ENCODE peak calls at places on chromosome 18, in eight cellular contexts. E, H, Y, Q, O, S, R and L are unnamed samples.

GRCh38 chr18:46261799-46262198 is 157.6 kb downstream of the HAUS1 start:
- DNase-seq in Q (no peak), R (no peak), E (peak), H (no peak), O (no peak), Y (no peak), S (no peak), L (no peak)

GRCh38 chr18:63265322-63265721 is 54.2 kb downstream of the BCL2 start:
- DNase-seq in R (no peak), Y (no peak), S (no peak), Q (no peak), E (no peak), O (no peak), H (no peak), L (no peak)

GRCh38 chr18:811192-812122 is 585 bp downstream of the YES1 start:
- DNase-seq in R (peak), S (peak), Y (no peak), Q (peak), O (peak), E (no peak), H (no peak), L (peak)

GRCh38 chr18:78390348-78390929 is 589.2 kb upstream of the SALL3 start:
- DNase-seq in O (no peak), S (no peak), Y (no peak), Q (no peak), R (no peak), E (no peak), H (no peak), L (no peak)

GRCh38 chr18:24601624-24602023 is 141.2 kb downstream of the HRH4 start:
- DNase-seq in S (no peak), E (no peak), O (no peak), R (no peak), Y (no peak), H (no peak), Q (no peak), L (no peak)

GRCh38 chr18:8499810-8500663 is 109.2 kb upstream of the RAB12 start:
- DNase-seq in R (no peak), Y (no peak), Q (no peak), E (no peak), S (no peak), H (no peak), O (no peak), L (no peak)

GRCh38 chr18:39188278-39188677 is 1622.7 kb upstream of the CELF4 start:
- DNase-seq in Q (no peak), H (no peak), E (no peak), R (no peak), Y (no peak), O (no peak), S (no peak), L (no peak)

GRCh38 chr18:6729247-6730091 is at the start of gene ARHGAP28:
- DNase-seq in Y (peak), R (peak), Q (peak), E (peak), H (peak), O (no peak), S (peak), L (peak)

GRCh38 chr18:51621103-51621969 is 423.9 kb upstream of the MEX3C start:
- DNase-seq in Q (no peak), H (peak), Y (peak), E (peak), R (no peak), O (no peak), S (peak), L (no peak)

GRCh38 chr18:26619350-26619749 is 71.0 kb upstream of the KCTD1 start:
- DNase-seq in Y (no peak), E (no peak), R (no peak), S (no peak), H (no peak), O (no peak), Q (no peak), L (no peak)

GRCh38 chr18:28494151-28494550 is 317.2 kb upstream of the CDH2 start:
- DNase-seq in H (no peak), Y (no peak), S (no peak), E (peak), O (no peak), Q (no peak), R (no peak), L (no peak)

GRCh38 chr18:67232406-67232805 is 284.1 kb downstream of the DSEL start:
- DNase-seq in O (no peak), H (no peak), Q (no peak), E (peak), S (peak), Y (no peak), R (no peak), L (no peak)

GRCh38 chr18:8549254-8549653 is 60.0 kb upstream of the RAB12 start:
- DNase-seq in Q (no peak), Y (no peak), S (no peak), O (no peak), E (no peak), R (no peak), H (no peak), L (no peak)

GRCh38 chr18:23258566-23259265 is 123.4 kb downstream of the CABLES1 start:
- DNase-seq in Y (no peak), O (no peak), Q (no peak), S (no peak), E (no peak), R (no peak), H (no peak), L (no peak)

GRCh38 chr18:23260932-23261590 is 125.8 kb downstream of the CABLES1 start:
- DNase-seq in O (no peak), H (no peak), E (no peak), Y (no peak), Q (no peak), S (no peak), R (no peak), L (no peak)

GRCh38 chr18:23257686-23258565 is 122.6 kb downstream of the CABLES1 start:
- DNase-seq in E (peak), Q (no peak), H (no peak), R (no peak), O (no peak), Y (no peak), S (peak), L (no peak)

GRCh38 chr18:23257153-23257552 is 121.9 kb downstream of the CABLES1 start:
- DNase-seq in S (no peak), Q (no peak), E (no peak), H (no peak), Y (no peak), R (no peak), O (no peak), L (no peak)

DNA sequence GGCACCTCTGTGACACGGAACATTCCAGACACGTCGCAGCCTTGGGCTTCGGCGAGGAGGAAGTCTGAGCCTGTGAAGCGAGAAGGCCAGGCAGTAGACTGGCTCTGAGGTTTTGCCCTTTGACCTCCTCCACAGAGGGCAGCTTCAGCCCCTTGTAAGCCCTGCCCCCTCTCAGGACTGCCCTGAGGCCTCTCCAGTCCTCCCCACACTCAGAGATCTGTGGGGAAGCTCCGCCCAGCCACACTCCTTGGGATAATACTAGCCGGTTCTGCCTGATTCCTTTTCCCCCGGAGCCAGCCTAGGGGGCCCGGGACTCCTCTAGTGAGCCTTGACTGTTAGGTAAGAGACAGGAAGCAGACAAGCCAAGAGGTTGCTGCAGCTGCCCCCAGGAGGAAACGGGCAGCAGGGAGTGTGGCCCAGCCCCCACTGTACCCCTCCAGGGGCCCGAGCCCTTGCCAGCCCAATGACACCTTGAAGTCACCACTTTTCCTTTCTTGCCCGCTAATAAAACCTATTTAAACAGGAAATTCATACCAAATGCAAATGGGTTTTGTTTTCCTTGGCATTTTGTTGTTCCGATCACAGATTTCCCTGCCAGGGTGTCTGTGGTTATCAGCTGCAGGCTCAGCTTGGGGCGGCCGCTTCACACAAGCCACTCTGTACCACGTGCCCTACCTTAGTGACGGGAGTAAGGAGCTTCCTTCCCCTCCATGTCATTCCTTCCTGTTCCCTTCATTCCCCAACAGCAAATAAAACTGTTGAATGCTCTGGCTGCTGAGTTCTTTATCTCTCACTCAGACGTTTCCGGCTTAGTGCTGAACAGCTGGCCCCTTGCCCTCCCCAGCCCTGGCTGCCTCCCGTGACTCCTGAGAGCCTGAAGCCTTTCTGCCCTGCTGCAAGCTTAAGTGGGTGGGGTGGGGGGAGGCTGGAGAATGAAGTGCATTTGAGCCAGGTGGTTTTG is 124.7 kb downstream of the CABLES1 start:
- DNase-seq in E (peak), Y (no peak), S (peak), R (peak), O (no peak), H (no peak), Q (peak), L (no peak)
- H3K27ac ChIP-seq in E (peak), Y (peak), S (peak), R (peak), O (peak), H (peak), Q (peak), L (peak)

GRCh38 chr18:10522574-10522973 is 3.3 kb upstream of the NAPG start:
- DNase-seq in Y (no peak), R (no peak), Q (no peak), S (no peak), E (no peak), O (no peak), H (no peak), L (no peak)

GRCh38 chr18:10519366-10519765 is 6.5 kb upstream of the NAPG start:
- DNase-seq in Y (no peak), H (no peak), Q (no peak), S (no peak), E (peak), O (no peak), R (no peak), L (no peak)

GRCh38 chr18:10518595-10519273 is 7.1 kb upstream of the NAPG start:
- DNase-seq in H (no peak), O (no peak), E (no peak), S (peak), Y (peak), Q (peak), R (no peak), L (no peak)

GRCh38 chr18:10523544-10523943 is 2.3 kb upstream of the NAPG start:
- DNase-seq in Y (no peak), E (no peak), R (no peak), S (no peak), O (no peak), Q (no peak), H (no peak), L (no peak)

DNA sequence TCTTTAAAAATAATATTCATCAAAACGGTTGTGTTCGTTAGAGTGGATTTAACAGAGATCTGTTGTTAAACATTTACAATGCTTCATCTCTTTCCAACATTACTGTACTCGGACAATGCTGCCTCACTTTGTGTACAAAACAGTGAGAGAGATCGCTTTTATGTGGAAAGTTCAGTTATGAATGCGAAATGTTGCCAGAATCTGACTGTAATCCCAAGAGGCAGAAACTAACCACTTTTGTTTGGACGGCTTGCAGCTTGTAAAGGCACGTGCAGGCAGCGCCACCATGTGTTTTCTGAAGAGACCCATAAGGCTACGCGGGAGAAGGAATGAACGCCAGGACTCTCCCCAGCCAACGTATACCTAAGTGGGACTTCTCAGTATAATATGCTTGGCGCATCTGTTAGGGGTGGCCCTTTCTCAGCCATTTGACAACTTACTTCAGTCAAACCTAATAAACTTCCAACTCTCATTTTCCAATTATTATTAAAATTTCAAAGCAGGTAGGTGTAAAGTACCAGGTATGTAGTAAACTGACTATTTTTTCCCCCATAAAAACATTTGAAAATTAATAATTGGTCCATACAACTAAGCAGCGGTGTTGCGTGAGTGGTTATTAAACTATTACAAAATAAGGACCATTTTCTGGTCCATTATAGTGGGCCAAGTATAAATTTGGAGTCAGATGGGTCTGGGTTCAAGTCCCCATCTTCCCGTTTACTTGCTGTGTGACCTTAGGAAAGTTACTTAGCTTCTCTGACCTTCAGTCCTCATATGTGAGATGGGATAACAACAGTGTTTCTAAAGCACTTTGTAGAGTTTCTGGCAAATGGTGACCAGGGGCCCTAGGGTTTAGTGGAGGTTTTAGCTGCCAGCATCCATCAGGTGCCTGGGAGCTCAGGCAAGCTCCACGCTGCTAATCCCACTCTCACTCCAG is 5.6 kb upstream of the NAPG start:
- DNase-seq in R (peak), E (peak), Q (peak), O (peak), S (peak), Y (peak), H (peak), L (no peak)
- H3K27ac ChIP-seq in R (no peak), E (no peak), Q (no peak), O (no peak), S (no peak), Y (no peak), H (no peak), L (no peak)

GRCh38 chr18:32355896-32356295 is 114.8 kb downstream of the GAREM1 start:
- DNase-seq in R (no peak), H (no peak), S (peak), E (peak), Y (no peak), O (no peak), Q (no peak), L (no peak)
- H3K27ac ChIP-seq in R (no peak), H (no peak), S (no peak), E (peak), Y (no peak), O (no peak), Q (no peak), L (no peak)

GRCh38 chr18:12006488-12006840 is 25.2 kb downstream of the IMPA2 start:
- DNase-seq in Q (no peak), E (no peak), H (no peak), O (no peak), R (no peak), Y (no peak), S (no peak), L (no peak)

GRCh38 chr18:12008181-12008767 is 27.0 kb downstream of the IMPA2 start:
- DNase-seq in H (no peak), R (no peak), E (no peak), Y (no peak), Q (no peak), O (no peak), S (no peak), L (no peak)

GRCh38 chr18:12003894-12004293 is 22.6 kb downstream of the IMPA2 start:
- DNase-seq in H (no peak), Q (no peak), Y (no peak), O (no peak), E (no peak), S (no peak), R (no peak), L (no peak)

GRCh38 chr18:12007063-12007462 is 25.8 kb downstream of the IMPA2 start:
- DNase-seq in R (no peak), Q (no peak), H (no peak), S (no peak), O (no peak), E (no peak), Y (no peak), L (no peak)

DNA sequence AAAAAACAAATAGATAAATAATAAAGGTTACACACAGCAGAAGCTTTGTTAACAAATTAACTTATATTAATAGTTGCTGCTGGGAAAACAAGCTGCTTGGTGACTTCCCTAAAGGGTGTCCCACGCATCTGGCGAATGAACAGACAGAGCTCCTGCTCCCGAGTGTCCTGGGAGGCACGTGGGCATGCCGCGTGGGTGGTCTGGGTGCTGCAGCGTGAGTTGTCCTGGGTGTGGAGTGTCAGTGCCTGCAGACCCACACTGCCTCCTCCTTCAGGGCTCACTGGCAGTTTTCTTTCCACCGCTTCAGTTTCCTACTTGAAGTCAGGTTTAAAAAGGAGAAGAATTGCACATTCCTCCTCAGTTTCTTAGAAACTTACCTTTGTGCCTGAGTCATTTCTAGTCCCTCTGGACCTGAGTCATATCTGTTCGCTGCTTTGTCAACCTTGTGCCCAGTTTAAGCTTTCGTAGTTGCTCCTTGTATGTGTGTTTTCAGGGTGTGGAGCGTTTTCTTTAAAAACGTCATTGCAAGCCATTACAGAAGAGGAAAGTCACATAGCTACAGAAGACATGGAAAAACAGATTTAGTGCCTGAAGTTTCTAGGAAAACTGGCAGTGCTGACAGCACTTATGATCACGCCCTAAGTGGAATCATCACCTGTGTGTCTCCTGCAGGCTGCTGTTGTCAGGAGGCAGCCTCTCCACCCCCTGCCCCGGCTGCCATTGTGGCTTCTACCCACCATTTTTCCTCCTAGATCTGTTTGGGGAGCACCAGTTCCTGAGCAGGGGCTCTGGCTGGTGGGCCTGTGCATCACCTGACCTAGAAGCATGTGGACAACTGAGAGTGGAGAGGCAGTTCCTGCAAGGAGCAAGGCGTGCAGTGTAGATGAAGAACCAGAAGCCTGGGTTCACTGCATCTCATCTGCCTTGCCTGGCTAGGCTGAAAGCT is 24.5 kb downstream of the IMPA2 start:
- DNase-seq in Q (no peak), S (no peak), O (no peak), E (no peak), H (no peak), Y (no peak), R (no peak), L (no peak)
- H3K27ac ChIP-seq in Q (no peak), S (no peak), O (no peak), E (no peak), H (no peak), Y (no peak), R (no peak), L (peak)

DNA sequence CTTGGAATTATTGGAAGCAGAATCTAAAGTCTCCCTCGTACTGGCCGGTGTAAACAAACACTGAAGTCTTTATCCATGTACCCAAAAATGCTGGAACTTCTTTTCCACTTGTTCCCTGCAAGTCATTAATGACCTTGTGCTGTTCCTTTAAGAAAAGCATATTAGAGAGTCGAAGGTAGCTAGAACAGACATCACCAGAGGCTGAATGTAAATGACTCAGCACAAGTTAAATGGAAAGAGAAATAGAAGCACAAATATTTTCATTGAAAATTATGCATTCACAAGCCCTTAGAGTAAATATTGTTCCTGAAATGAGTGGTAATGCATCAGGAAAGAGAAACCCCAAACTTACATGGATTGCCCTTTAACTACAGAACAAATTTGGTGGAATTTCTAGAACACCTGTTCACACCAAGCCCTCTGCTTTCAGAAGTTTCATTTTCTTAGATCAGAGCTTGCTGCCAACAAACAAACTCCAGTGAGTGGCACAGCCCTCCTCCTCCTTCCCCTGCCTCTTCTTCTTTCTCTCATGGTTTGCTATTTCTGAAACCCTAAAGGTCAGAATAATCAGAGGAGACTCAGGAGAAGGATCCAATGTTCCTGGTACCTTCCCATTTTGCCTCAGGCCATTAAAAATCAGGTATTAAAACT is 264.3 kb downstream of the TXNL1 start:
- DNase-seq in H (peak), Q (no peak), Y (no peak), O (no peak), E (peak), S (peak), R (no peak), L (no peak)
- H3K27ac ChIP-seq in H (peak), Q (no peak), Y (no peak), O (no peak), E (no peak), S (no peak), R (no peak), L (no peak)

GRCh38 chr18:48808476-48808875 is 142.3 kb downstream of the SMAD7 start:
- DNase-seq in R (no peak), S (no peak), O (no peak), Y (no peak), H (no peak), Q (no peak), E (no peak), L (no peak)
- H3K27ac ChIP-seq in R (no peak), S (no peak), O (no peak), Y (no peak), H (no peak), Q (no peak), E (no peak), L (no peak)